ENCODE peak calls at places on chromosomes 4 and X, in four cellular contexts. X, K, M and L are unnamed samples.
A peak's percentile ranks its signal among the peaks of the same experiment; 100 is the strongest.

GRCh38 chr4:53490965-53491622 is 100.2 kb downstream of the LNX1 start:
- DNase-seq in X (peak; percentile 69), K (no peak), M (peak; percentile 40), L (peak; percentile 93)

GRCh38 chr4:45437381-45437780 is 686.5 kb downstream of the GABRG1 start:
- DNase-seq in X (no peak), K (no peak), M (no peak), L (no peak)

GRCh38 chrX:46327229-46328081 is 217.8 kb downstream of the ZNF674 start:
- DNase-seq in X (peak; percentile 96), K (no peak), M (peak; percentile 92), L (no peak)

GRCh38 chrX:78104447-78105176 is 564 bp downstream of the PGK1 start:
- DNase-seq in X (peak; percentile 74), K (no peak), M (peak; percentile 75), L (peak; percentile 31)

GRCh38 chr4:76485450-76485849 is 50.4 kb downstream of the SHROOM3 start:
- DNase-seq in X (no peak), K (no peak), M (peak; percentile 9), L (no peak)

GRCh38 chr4:140103676-140104075 is 50.3 kb downstream of the MAML3 start:
- DNase-seq in X (peak; percentile 85), K (peak; percentile 69), M (no peak), L (peak; percentile 62)

GRCh38 chr4:54165438-54165837 is 63.7 kb upstream of the PDGFRA start:
- DNase-seq in X (no peak), K (no peak), M (peak; percentile 7), L (peak; percentile 96)

GRCh38 chrX:48025561-48025960 is 18.8 kb downstream of the SPACA5 start:
- DNase-seq in X (peak; percentile 72), K (peak; percentile 28), M (peak; percentile 56), L (peak; percentile 61)

GRCh38 chr4:107155366-107155765 is 119.3 kb upstream of the DKK2 start:
- DNase-seq in X (no peak), K (no peak), M (no peak), L (no peak)

GRCh38 chr4:152815078-152815477 is 35.3 kb downstream of the ARFIP1 start:
- DNase-seq in X (no peak), K (no peak), M (peak; percentile 10), L (no peak)

GRCh38 chrX:144681501-144681900 is 565.8 kb upstream of the SPANXN1 start:
- DNase-seq in X (no peak), K (no peak), M (no peak), L (no peak)

GRCh38 chr4:56817840-56818491 is 3.5 kb downstream of the SPINK2 start:
- DNase-seq in X (no peak), K (peak; percentile 92), M (no peak), L (no peak)

GRCh38 chr4:156896536-156896935 is 75.1 kb downstream of the PDGFC start:
- DNase-seq in X (no peak), K (no peak), M (no peak), L (no peak)

GRCh38 chr4:17173300-17173699 is 274.9 kb upstream of the LDB2 start:
- DNase-seq in X (peak; percentile 1), K (no peak), M (no peak), L (no peak)

GRCh38 chrX:12011075-12011474 is 127.2 kb upstream of the FRMPD4 start:
- DNase-seq in X (peak; percentile 36), K (no peak), M (no peak), L (peak; percentile 81)

GRCh38 chr4:8019396-8020365 is 80.0 kb upstream of the AFAP1 start:
- DNase-seq in X (no peak), K (no peak), M (no peak), L (no peak)

GRCh38 chr4:83381173-83381572 is 46.5 kb upstream of the HPSE start:
- DNase-seq in X (no peak), K (no peak), M (no peak), L (no peak)

GRCh38 chr4:128718793-128719192 is 90.7 kb upstream of the JADE1 start:
- DNase-seq in X (no peak), K (no peak), M (no peak), L (peak; percentile 75)

GRCh38 chr4:16026155-16026761 is 57.6 kb downstream of the PROM1 start:
- DNase-seq in X (peak; percentile 56), K (peak; percentile 25), M (peak; percentile 44), L (peak; percentile 61)

GRCh38 chrX:44974462-44974861 is 101.5 kb downstream of the KDM6A start:
- DNase-seq in X (peak; percentile 25), K (no peak), M (no peak), L (peak; percentile 59)

GRCh38 chr4:67616478-67616877 is 58.0 kb downstream of the STAP1 start:
- DNase-seq in X (no peak), K (no peak), M (no peak), L (no peak)

GRCh38 chr4:5839751-5840674 is 52.9 kb downstream of the CRMP1 start:
- DNase-seq in X (no peak), K (no peak), M (no peak), L (no peak)

GRCh38 chrX:14630724-14631123 is 101.4 kb downstream of the GLRA2 start:
- DNase-seq in X (peak; percentile 7), K (no peak), M (no peak), L (no peak)

GRCh38 chr4:41814565-41814964 is 66.0 kb upstream of the PHOX2B start:
- DNase-seq in X (peak; percentile 31), K (no peak), M (no peak), L (peak; percentile 21)

GRCh38 chr4:87053064-87053693 is 118.4 kb downstream of the AFF1 start:
- DNase-seq in X (no peak), K (no peak), M (no peak), L (peak; percentile 53)

GRCh38 chr4:87052615-87053014 is 117.8 kb downstream of the AFF1 start:
- DNase-seq in X (no peak), K (no peak), M (no peak), L (no peak)

GRCh38 chr4:87050596-87050995 is 115.8 kb downstream of the AFF1 start:
- DNase-seq in X (no peak), K (no peak), M (no peak), L (no peak)

GRCh38 chr4:87049508-87049907 is 114.7 kb downstream of the AFF1 start:
- DNase-seq in X (no peak), K (no peak), M (no peak), L (no peak)

DNA sequence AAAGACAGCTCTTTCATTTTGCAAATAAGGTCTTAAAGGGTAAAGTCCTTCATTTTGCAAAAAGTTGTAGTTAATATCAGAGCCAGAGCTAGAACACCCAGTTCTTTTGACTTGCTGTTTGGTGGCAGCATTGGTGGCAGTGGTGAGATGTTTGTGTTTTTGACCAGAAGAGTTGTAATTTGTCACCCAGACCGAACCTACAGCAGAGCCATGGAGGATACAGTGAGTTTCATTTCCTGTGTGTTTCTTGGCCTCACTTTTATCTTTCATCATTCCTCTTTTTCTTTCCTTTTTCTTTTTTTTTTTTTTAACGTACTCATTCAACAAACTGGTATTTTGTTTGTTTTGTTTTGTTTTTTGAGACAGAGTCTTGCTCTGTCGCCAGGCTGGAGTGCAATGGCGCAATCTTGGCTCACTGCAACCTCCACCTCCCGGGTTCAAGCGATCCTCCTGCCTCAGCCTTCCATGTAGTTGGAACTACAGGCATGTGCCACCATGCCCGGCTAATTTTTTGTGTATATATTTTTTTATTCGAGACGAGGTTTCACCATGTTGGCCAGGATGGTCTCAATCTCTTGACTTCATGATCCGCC is 116.4 kb downstream of the AFF1 start:
- DNase-seq in X (no peak), K (no peak), M (no peak), L (peak; percentile 56)
- TF ChIP-seq BHLHE40 in X (no peak), K (no peak), M (no peak), L (no peak)

DNA sequence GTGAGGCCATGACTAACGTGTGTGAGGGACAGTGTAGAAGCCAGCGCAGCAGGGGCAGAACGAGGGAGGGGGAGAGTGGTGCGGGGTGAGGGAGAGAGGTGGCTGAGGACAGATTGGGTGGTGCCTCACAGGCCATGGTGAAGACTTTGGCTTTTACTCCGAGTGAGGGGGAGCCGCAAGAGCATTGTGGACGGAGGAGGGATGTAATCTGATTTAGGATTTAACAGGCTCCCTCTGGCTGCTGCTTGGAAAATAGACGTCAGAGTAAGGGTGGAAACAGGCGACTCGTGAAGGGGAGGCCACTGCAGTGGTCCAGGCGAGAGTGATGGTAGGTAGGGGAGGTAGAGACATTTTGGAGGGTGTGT is 13.0 kb downstream of the PPP1R3F start:
- DNase-seq in X (peak; percentile 38), K (no peak), M (no peak), L (peak; percentile 33)
- TF ChIP-seq POLR2A in X (no peak), K (no peak), M (no peak), L (no peak)

GRCh38 chr4:100984901-100985300 is 362.4 kb downstream of the PPP3CA start:
- DNase-seq in X (no peak), K (no peak), M (no peak), L (peak; percentile 66)
- H3K27ac ChIP-seq in X (no peak overlapping the region), K (no peak overlapping the region), M (no peak overlapping the region), L (no peak overlapping the region)

GRCh38 chrX:111052478-111052877 is 43.5 kb upstream of the PAK3 start:
- DNase-seq in X (no peak), K (no peak), M (no peak), L (no peak)
- TF ChIP-seq BHLHE40 in X (no peak), K (no peak), M (no peak), L (no peak)

DNA sequence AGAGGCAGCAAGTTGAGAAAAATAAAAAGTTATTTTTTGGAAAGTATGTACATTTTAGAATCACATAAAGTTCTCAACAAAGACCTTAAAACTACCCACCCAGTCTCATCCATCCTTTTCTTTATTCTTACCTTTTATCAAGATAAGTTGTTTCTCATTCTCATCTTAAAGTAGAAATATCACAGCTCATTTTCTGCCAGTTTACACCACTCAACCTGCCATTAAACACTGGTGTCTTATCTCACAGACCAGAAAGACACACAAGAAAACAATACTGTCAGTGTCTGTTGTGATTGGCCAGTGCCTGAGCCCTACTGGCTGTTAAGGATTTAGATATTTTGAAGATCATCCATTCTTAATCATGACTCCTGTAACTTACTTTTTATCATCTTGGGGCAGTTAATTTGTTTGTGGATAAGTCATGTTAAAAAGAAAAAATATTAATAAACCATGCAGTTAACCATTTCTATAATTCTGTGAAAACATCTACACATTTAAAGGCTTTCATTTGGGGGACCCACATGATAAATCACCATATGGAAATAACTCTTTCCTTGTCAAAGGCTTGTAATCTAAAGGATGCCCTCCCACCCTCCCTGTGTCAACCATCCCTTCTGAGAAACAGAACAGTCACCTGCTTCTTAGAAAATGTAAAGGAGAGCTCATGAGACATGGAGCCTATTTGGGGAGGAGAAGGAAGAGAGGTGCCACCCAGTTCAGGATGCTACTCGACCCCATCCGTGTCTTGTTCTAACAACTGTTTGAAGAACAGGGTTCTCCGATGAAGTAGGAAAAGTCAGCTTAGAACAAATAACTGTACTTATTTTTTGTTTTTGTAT is 897.2 kb upstream of the INTU start:
- DNase-seq in X (no peak), K (no peak), M (no peak), L (no peak)
- TF ChIP-seq POLR2A in X (no peak), K (no peak), M (no peak), L (no peak)